ENCODE peak calls at places on chromosome 17, in eight cellular contexts. F, X, A, G, R, V, M and I are unnamed samples.

GRCh38 chr17:13306310-13306962 is 288.6 kb upstream of the ELAC2 start:
- DNase-seq in F (no peak), X (no peak), A (no peak), G (no peak), R (peak), V (no peak), M (no peak), I (no peak)

GRCh38 chr17:19752216-19753048 is 4.3 kb upstream of the ALDH3A1 start:
- DNase-seq in F (no peak), X (no peak), A (peak), G (no peak), R (no peak), V (no peak), M (no peak), I (no peak)

GRCh38 chr17:59126809-59127417 is 20.2 kb upstream of the TRIM37 start:
- DNase-seq in F (no peak), X (no peak), A (no peak), G (no peak), R (no peak), V (no peak), M (no peak), I (no peak)

GRCh38 chr17:49984283-49984682 is 10.7 kb downstream of the DLX3 start:
- DNase-seq in F (no peak), X (no peak), A (no peak), G (no peak), R (no peak), V (no peak), M (no peak), I (no peak)

GRCh38 chr17:292016-292415 is 60.6 kb downstream of the RPH3AL start:
- DNase-seq in F (no peak), X (no peak), A (peak), G (no peak), R (no peak), V (no peak), M (no peak), I (no peak)

GRCh38 chr17:8935194-8935593 is 30.3 kb downstream of the PIK3R5 start:
- DNase-seq in F (no peak), X (no peak), A (no peak), G (no peak), R (no peak), V (no peak), M (no peak), I (peak)

GRCh38 chr17:79459846-79460245 is 151.0 kb downstream of the RBFOX3 start:
- DNase-seq in F (no peak), X (no peak), A (no peak), G (no peak), R (no peak), V (no peak), M (no peak), I (no peak)

GRCh38 chr17:42632949-42633444 is 23.5 kb downstream of the TUBG1 start:
- DNase-seq in F (no peak), X (no peak), A (no peak), G (no peak), R (no peak), V (no peak), M (no peak), I (peak)

GRCh38 chr17:29179232-29180036 is 764 bp downstream of the MYO18A start:
- DNase-seq in F (peak), X (peak), A (no peak), G (no peak), R (no peak), V (peak), M (no peak), I (peak)

GRCh38 chr17:68759343-68760140 is 158.4 kb upstream of the FAM20A start:
- DNase-seq in F (peak), X (peak), A (peak), G (no peak), R (peak), V (no peak), M (no peak), I (peak)

GRCh38 chr17:80816241-80817103 is 175.2 kb upstream of the CHMP6 start:
- DNase-seq in F (no peak), X (no peak), A (peak), G (no peak), R (no peak), V (no peak), M (no peak), I (no peak)

GRCh38 chr17:77095461-77095860 is 45.3 kb upstream of the SEC14L1 start:
- DNase-seq in F (no peak), X (no peak), A (no peak), G (no peak), R (no peak), V (no peak), M (no peak), I (no peak)
- H3K27ac ChIP-seq in F (peak), X (no peak), A (peak), G (no peak), R (peak), V (no peak), M (no peak), I (no peak)

GRCh38 chr17:14833201-14833773 is 431.8 kb downstream of the PMP22 start:
- DNase-seq in F (no peak), X (no peak), A (no peak), G (no peak), R (no peak), V (no peak), M (no peak), I (peak)
- H3K27ac ChIP-seq in F (no peak), X (no peak), A (no peak), G (no peak), R (no peak), V (no peak), M (no peak), I (peak)

DNA sequence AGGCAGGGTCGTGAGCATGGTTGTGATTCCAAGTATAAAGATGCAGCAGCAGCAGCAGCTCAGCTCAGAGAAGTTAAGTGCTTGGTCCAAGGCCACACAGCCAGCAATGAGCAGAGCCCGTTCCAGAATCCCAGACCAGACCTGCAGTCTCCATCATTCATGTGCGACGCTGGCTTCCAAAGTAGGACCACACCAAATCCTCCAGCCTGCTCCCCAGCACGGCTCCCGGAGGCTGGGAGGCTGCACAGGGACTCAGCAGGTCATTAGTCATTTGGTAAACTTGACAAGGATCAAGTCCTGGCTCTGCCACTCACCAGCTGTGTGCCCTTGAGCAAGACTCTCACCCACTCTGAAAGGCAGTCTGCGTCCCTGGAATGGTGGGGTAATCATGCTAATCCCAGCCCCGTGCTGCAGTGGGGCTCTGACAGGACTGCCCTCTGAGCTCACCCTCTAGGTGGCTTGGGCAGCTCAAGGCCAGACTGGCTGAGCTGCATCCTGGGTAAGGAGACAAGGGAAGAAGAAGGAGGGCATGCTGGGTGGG is 95.1 kb upstream of the TMEM132E start:
- DNase-seq in F (no peak), X (no peak), A (no peak), G (no peak), R (no peak), V (no peak), M (no peak), I (no peak)
- H3K27ac ChIP-seq in F (no peak), X (no peak), A (no peak), G (no peak), R (no peak), V (no peak), M (no peak), I (no peak)

GRCh38 chr17:75694536-75694935 is 26.7 kb upstream of the ITGB4 start:
- DNase-seq in F (no peak), X (no peak), A (peak), G (no peak), R (no peak), V (no peak), M (no peak), I (no peak)
- H3K27ac ChIP-seq in F (peak), X (peak), A (peak), G (no peak), R (peak), V (peak), M (peak), I (peak)

GRCh38 chr17:39709998-39710964 is 10.4 kb downstream of the ERBB2 start:
- DNase-seq in F (no peak), X (no peak), A (peak), G (no peak), R (no peak), V (no peak), M (no peak), I (no peak)

GRCh38 chr17:39709319-39709997 is 9.6 kb downstream of the ERBB2 start:
- DNase-seq in F (no peak), X (no peak), A (peak), G (no peak), R (no peak), V (no peak), M (no peak), I (no peak)

GRCh38 chr17:39715375-39716072 is 14.8 kb downstream of the MIEN1 start:
- DNase-seq in F (no peak), X (no peak), A (no peak), G (no peak), R (no peak), V (no peak), M (no peak), I (no peak)

GRCh38 chr17:39714234-39714633 is 14.4 kb downstream of the ERBB2 start:
- DNase-seq in F (no peak), X (no peak), A (no peak), G (no peak), R (no peak), V (no peak), M (no peak), I (no peak)

GRCh38 chr17:39711851-39712250 is 12.0 kb downstream of the ERBB2 start:
- DNase-seq in F (no peak), X (no peak), A (peak), G (no peak), R (no peak), V (no peak), M (no peak), I (no peak)
- H3K27ac ChIP-seq in F (no peak), X (no peak), A (no peak), G (no peak), R (no peak), V (no peak), M (no peak), I (no peak)

GRCh38 chr17:2723505-2723996 is 12.0 kb upstream of the CLUH start:
- DNase-seq in F (peak), X (peak), A (no peak), G (no peak), R (no peak), V (no peak), M (no peak), I (no peak)

GRCh38 chr17:2722611-2723010 is 11.0 kb upstream of the CLUH start:
- DNase-seq in F (no peak), X (no peak), A (no peak), G (no peak), R (no peak), V (no peak), M (no peak), I (no peak)

GRCh38 chr17:2721603-2722002 is 10.0 kb upstream of the CLUH start:
- DNase-seq in F (no peak), X (no peak), A (no peak), G (no peak), R (no peak), V (no peak), M (no peak), I (no peak)

GRCh38 chr17:2723997-2724782 is 12.6 kb upstream of the CLUH start:
- DNase-seq in F (peak), X (peak), A (no peak), G (no peak), R (no peak), V (no peak), M (no peak), I (no peak)

DNA sequence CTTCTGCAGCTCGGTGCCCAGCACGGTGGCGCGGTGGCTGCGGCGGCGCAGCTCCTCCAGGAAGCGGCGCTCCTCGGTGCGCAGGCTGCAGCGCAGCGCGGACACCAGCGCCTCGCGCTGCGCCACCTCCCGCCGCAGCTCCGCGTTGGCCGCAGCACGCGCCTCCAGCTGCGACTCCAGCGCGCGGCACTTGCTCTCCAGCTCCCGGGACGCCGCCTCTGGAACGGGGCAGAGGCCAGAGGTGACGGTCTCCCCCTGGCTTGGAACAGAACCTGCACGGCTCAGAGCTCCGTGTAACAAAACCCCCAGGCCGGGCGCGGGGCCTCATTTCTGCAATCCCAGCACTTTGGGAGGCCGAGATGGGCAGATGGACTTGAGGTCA is 13.2 kb upstream of the CLUH start:
- DNase-seq in F (peak), X (peak), A (no peak), G (no peak), R (no peak), V (no peak), M (no peak), I (no peak)
- H3K27ac ChIP-seq in F (peak), X (no peak), A (no peak), G (no peak), R (no peak), V (no peak), M (peak), I (no peak)